ENCODE peak calls at places on chromosomes 13 and 19, in four cellular contexts. L is kidney epithelial cell, B is T47D, C is neural crest cell. H is an unnamed sample.

GRCh38 chr13:61908906-61909305 is 493.3 kb upstream of the PCDH20 start:
- DNase-seq in L (no peak), B (no peak), C (no peak), H (peak)

GRCh38 chr19:19534556-19535265 is 3.4 kb upstream of the CILP2 start:
- DNase-seq in L (no peak), B (no peak), C (no peak), H (no peak)

GRCh38 chr13:36509369-36509768 is 77.1 kb downstream of the CCNA1 start:
- DNase-seq in L (no peak), B (no peak), C (no peak), H (peak)

GRCh38 chr19:814108-815078 is 7.4 kb downstream of the PLPPR3 start:
- DNase-seq in L (no peak), B (no peak), C (peak), H (no peak)

GRCh38 chr19:56350416-56351045 is 35.9 kb upstream of the ZSCAN5A start:
- DNase-seq in L (no peak), B (no peak), C (peak), H (peak)

GRCh38 chr19:18440421-18440877 is 2.5 kb upstream of the ISYNA1 start:
- DNase-seq in L (no peak), B (peak), C (no peak), H (peak)

GRCh38 chr19:46726551-46726950 is 9.6 kb upstream of the PRKD2 start:
- DNase-seq in L (no peak), B (no peak), C (no peak), H (no peak)

GRCh38 chr19:39839678-39840327 is 5.8 kb upstream of the DYRK1B start:
- DNase-seq in L (no peak), B (no peak), C (no peak), H (no peak)

GRCh38 chr13:51033431-51034185 is 77.5 kb downstream of the C13orf42 start:
- DNase-seq in L (no peak), B (no peak), C (no peak), H (no peak)

GRCh38 chr13:93249918-93250306 is 23.3 kb downstream of the GPC6 start:
- DNase-seq in L (no peak), B (no peak), C (no peak), H (no peak)

GRCh38 chr13:90302113-90302512 is 1045.4 kb upstream of the MIR17HG start:
- DNase-seq in L (no peak), B (no peak), C (no peak), H (no peak)

GRCh38 chr13:74931698-74932433 is 550.1 kb downstream of the TBC1D4 start:
- DNase-seq in L (no peak), B (no peak), C (no peak), H (no peak)

GRCh38 chr19:52248256-52248655 is 21.1 kb upstream of the ZNF766 start:
- DNase-seq in L (no peak), B (no peak), C (peak), H (peak)

GRCh38 chr13:54241719-54242118 is 1213.1 kb downstream of the OLFM4 start:
- DNase-seq in L (no peak), B (no peak), C (no peak), H (no peak)

H was measured in Kasumi-1.